ENCODE peak calls at places on chromosome 18, in four cellular contexts. P, Q, L and H are unnamed samples.

GRCh38 chr18:78875268-78875997 is 104.2 kb upstream of the SALL3 start:
- DNase-seq in Q (no peak), P (no peak), L (no peak), H (no peak)

GRCh38 chr18:67893896-67894295 is 377.4 kb upstream of the DSEL start:
- DNase-seq in P (no peak), L (no peak), Q (no peak), H (no peak)

GRCh38 chr18:27685807-27686412 is 491.0 kb downstream of the CDH2 start:
- DNase-seq in P (no peak), L (peak; percentile 29), Q (no peak), H (peak; percentile 19)

GRCh38 chr18:21155443-21155842 is 43.8 kb upstream of the ROCK1 start:
- DNase-seq in L (no peak), P (no peak), Q (no peak), H (no peak)

GRCh38 chr18:21459706-21460286 is 140.7 kb downstream of the ESCO1 start:
- DNase-seq in Q (no peak), P (no peak), L (no peak), H (no peak)

GRCh38 chr18:64872710-64873458 is 724.0 kb upstream of the LINC00305 start:
- DNase-seq in L (no peak), P (no peak), Q (no peak), H (no peak)

GRCh38 chr18:29164020-29164706 is 987.2 kb upstream of the CDH2 start:
- DNase-seq in P (no peak), L (peak; percentile 95), Q (no peak), H (peak; percentile 87)

GRCh38 chr18:80136679-80137078 is 27.6 kb downstream of the ADNP2 start:
- DNase-seq in L (no peak), Q (no peak), P (no peak), H (no peak)

GRCh38 chr18:31487251-31488015 is 10.5 kb upstream of the DSG2 start:
- DNase-seq in L (peak; percentile 97), Q (peak; percentile 77), P (no peak), H (no peak)

GRCh38 chr18:22015156-22015555 is 154.2 kb upstream of the GATA6 start:
- DNase-seq in Q (no peak), P (no peak), L (no peak), H (no peak)

GRCh38 chr18:75072672-75073371 is 136.1 kb downstream of the PTGR3 start:
- DNase-seq in Q (no peak), L (no peak), P (no peak), H (no peak)

GRCh38 chr18:55778731-55779460 is 190.9 kb upstream of the TCF4 start:
- DNase-seq in L (no peak), Q (no peak), P (no peak), H (no peak)

GRCh38 chr18:51234117-51235010 is 36.9 kb upstream of the MEX3C start:
- DNase-seq in Q (no peak), L (no peak), P (no peak), H (no peak)

GRCh38 chr18:68262697-68263293 is 452.1 kb downstream of the TMX3 start:
- DNase-seq in P (no peak), Q (peak; percentile 28), L (peak; percentile 87), H (no peak)

GRCh38 chr18:58392336-58393000 is 236.4 kb downstream of the ALPK2 start:
- DNase-seq in L (peak; percentile 94), Q (no peak), P (no peak), H (no peak)

GRCh38 chr18:79875531-79875919 is 75.9 kb downstream of the SLC66A2 start:
- DNase-seq in P (no peak), Q (no peak), L (no peak), H (no peak)

GRCh38 chr18:63073481-63073880 is 246.1 kb downstream of the BCL2 start:
- DNase-seq in L (no peak), P (no peak), Q (no peak), H (no peak)

GRCh38 chr18:13165636-13166423 is 52.7 kb upstream of the LDLRAD4 start:
- DNase-seq in P (no peak), L (no peak), Q (no peak), H (no peak)

GRCh38 chr18:49548266-49548665 is 13.6 kb upstream of the LIPG start:
- DNase-seq in L (peak; percentile 90), P (no peak), Q (peak; percentile 67), H (peak; percentile 33)

GRCh38 chr18:1806884-1807615 is 764.3 kb downstream of the METTL4 start:
- DNase-seq in L (no peak), P (no peak), Q (no peak), H (no peak)
- TF ChIP-seq CTCF in L (no peak), P (no peak), Q (no peak), H (no peak)

GRCh38 chr18:59899298-59900221 is at the start of gene PMAIP1:
- DNase-seq in Q (peak; percentile 67), L (peak; percentile 89), P (peak; percentile 90), H (peak; percentile 92)

GRCh38 chr18:59898093-59898492 is 1.7 kb upstream of the PMAIP1 start:
- DNase-seq in Q (no peak), P (no peak), L (no peak), H (no peak)

GRCh38 chr18:59900222-59901128 is 679 bp downstream of the PMAIP1 start:
- DNase-seq in L (peak; percentile 75), Q (peak; percentile 46), P (peak; percentile 78), H (no peak)

GRCh38 chr18:59898609-59899297 is 1.0 kb upstream of the PMAIP1 start:
- DNase-seq in P (no peak), L (peak; percentile 61), Q (no peak), H (no peak)

DNA sequence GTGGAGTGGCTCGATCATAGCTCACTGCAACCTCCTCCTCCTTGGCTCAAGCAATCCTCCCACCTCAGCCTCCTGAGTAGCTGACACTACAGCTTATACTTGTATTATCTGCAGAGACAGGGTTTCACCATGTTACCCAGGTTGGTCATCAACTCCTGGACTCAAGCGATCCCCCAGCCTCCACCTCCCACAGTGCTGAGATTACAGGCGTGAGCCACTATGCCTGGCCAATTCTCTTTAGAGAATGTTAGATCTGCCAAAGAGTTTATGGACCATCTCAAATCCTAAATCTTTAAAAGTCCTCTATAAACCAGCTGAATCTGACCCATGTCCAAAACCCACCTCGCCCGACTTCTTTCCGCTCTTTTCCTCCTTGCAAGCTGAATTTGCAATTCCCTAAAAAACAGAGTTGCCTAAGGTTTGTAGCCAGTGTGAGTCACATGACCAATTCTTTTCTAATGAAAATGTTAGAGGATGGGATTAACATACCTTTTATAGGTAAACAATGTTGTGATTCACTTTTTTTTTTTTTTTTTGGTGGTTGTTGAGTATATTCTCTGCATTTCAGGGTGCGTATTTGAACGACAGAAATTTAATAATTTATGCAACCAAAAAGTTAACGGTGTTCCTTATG is 2.4 kb upstream of the PMAIP1 start:
- DNase-seq in L (no peak), P (no peak), Q (no peak), H (no peak)
- H3K4me3 ChIP-seq in L (no peak overlapping the region), P (no peak overlapping the region), Q (no peak overlapping the region), H (no peak overlapping the region)

GRCh38 chr18:73136134-73136533 is 268.3 kb upstream of the NETO1 start:
- DNase-seq in P (no peak), L (peak; percentile 1), Q (no peak), H (no peak)
- TF ChIP-seq CTCF in P (no peak), L (peak; percentile 33), Q (peak; percentile 47), H (no peak)

DNA sequence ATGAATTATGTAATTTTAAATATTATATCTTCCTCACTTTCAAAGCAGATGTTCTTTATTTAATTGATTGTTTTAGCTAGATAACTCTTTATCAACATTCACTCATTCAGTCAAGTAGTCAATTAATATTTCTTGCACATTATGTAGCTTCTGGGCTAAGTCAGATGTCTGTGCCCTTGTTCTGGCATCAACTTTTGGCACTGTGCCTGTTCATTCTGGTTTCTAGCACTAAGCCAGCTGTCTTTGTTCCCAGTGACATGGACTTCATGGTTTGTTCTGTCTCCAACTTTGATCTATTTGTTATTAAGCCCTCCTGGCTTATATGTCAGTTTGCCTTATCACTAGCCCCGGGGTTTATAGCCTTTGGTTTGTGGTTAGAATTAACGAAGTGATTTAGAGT is 247.9 kb upstream of the SYT4 start:
- DNase-seq in P (no peak), L (no peak), Q (no peak), H (no peak)
- H3K4me3 ChIP-seq in P (no peak overlapping the region), L (no peak overlapping the region), Q (no peak overlapping the region), H (no peak overlapping the region)

DNA sequence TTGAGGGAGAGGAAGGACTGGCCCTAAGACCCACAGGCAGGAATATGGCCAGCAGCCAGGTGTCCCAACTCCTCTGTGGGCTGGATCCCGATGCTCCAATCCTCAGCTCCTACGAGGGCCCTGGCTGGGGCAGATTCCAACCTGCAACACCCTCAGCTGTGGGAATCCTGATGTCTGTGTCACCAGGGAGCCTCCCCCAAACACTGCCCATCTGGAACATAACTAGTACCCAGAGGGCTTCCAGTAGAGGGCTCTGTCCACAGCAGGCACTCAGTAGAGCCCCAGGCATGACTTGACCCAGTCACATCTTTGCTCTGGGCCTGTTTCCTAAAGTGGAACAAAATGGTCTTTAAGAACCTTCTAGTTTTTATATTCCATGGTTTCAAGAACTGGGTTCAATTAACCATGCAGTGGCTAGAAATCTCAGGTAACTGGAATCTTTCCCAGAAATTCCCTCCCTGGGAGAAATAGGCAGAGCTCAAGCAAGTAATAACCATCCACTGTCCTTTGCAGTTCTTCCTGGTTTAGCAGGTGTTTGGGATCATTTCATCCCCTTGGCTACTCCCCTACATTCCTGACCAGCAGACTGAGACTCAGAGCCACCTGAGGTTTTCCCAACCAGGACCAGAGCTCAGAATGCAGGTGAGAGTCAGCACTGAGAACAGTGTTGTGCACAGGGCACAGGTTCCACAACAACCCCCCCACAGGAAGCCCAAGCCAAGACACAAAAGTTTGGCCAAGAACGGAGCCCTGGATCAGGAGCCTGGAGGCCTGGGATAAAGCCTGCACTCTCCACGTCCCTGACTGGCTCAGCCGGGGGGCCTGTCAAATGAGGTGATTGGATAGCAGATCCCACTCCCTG is 20.8 kb upstream of the LOXHD1 start:
- DNase-seq in Q (no peak), L (no peak), P (no peak), H (peak; percentile 3)
- TF ChIP-seq CTCF in Q (peak; percentile 17), L (no peak), P (no peak), H (peak; percentile 28)

GRCh38 chr18:5979971-5980457 is 84.7 kb upstream of the TMEM200C start:
- DNase-seq in L (no peak), Q (no peak), P (no peak), H (no peak)
- H3K4me3 ChIP-seq in L (no peak overlapping the region), Q (no peak overlapping the region), P (no peak overlapping the region), H (no peak overlapping the region)

GRCh38 chr18:11389281-11389680 is 220.1 kb upstream of the SLC35G4 start:
- DNase-seq in Q (no peak), P (no peak), L (no peak), H (no peak)

GRCh38 chr18:11392292-11392691 is 217.1 kb upstream of the SLC35G4 start:
- DNase-seq in Q (no peak), L (peak; percentile 25), P (no peak), H (no peak)

GRCh38 chr18:11391636-11392035 is 217.8 kb upstream of the SLC35G4 start:
- DNase-seq in L (peak; percentile 22), Q (no peak), P (no peak), H (no peak)

GRCh38 chr18:11392974-11393373 is 216.4 kb upstream of the SLC35G4 start:
- DNase-seq in L (no peak), P (no peak), Q (no peak), H (no peak)

DNA sequence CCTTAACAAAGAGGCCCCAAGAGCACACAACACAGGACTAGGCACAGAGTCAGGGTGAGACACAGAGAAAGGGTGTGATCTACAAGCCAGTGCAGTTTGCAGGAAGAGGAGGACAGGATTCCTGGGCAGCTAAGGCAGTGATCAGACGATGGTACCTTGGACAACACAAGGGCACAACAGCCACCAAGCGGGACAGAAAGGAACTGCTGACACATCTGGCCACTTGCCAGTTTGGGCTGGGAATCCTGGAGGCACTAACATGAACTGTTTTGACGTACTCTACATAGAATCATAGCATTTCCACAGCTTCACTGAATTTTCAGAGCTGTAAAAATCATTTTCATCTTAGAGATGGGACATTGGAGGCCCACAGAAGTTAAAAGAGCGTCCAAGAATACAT is 221.5 kb upstream of the SLC35G4 start:
- DNase-seq in P (peak; percentile 22), L (peak; percentile 12), Q (no peak), H (no peak)
- TF ChIP-seq CTCF in P (no peak), L (peak; percentile 20), Q (peak; percentile 44), H (no peak)

GRCh38 chr18:48077291-48077690 is 146.8 kb upstream of the SMAD2 start:
- DNase-seq in L (no peak), P (no peak), Q (no peak), H (no peak)
- H3K4me3 ChIP-seq in L (no peak overlapping the region), P (no peak overlapping the region), Q (no peak overlapping the region), H (no peak overlapping the region)